ENCODE peak calls at places on chromosomes 6 and 20, in ten cellular contexts. One of them, this sample, is unnamed.

GRCh38 chr6:22954749-22955385 is 385.5 kb downstream of the HDGFL1 start:
- DNase-seq in thyroid gland: no peak
- DNase-seq in A549: peak; percentile 42
- DNase-seq in HepG2: peak; percentile 4
- DNase-seq in fibroblast of the aortic adventitia: peak; percentile 21
- DNase-seq in left ventricle myocardium inferior: no peak
- DNase-seq in ascending aorta: no peak
- DNase-seq in keratinocyte: no peak
- DNase-seq in lower lobe of right lung: no peak
- DNase-seq in fibroblast of lung: peak; percentile 22
- DNase-seq in this sample: peak; percentile 51

GRCh38 chr6:29926081-29926794 is 16.1 kb upstream of the HLA-A start:
- DNase-seq in thyroid gland: no peak
- DNase-seq in fibroblast of the aortic adventitia: peak; percentile 26
- DNase-seq in left ventricle myocardium inferior: peak; percentile 29
- DNase-seq in ascending aorta: no peak
- DNase-seq in keratinocyte: no peak
- DNase-seq in A549: no peak
- DNase-seq in fibroblast of lung: no peak
- DNase-seq in HepG2: no peak
- DNase-seq in lower lobe of right lung: no peak
- DNase-seq in this sample: peak; percentile 51

GRCh38 chr6:144939926-144940325 is 654.8 kb downstream of the UTRN start:
- DNase-seq in left ventricle myocardium inferior: no peak
- DNase-seq in lower lobe of right lung: no peak
- DNase-seq in fibroblast of lung: peak; percentile 55
- DNase-seq in A549: no peak
- DNase-seq in HepG2: no peak
- DNase-seq in thyroid gland: no peak
- DNase-seq in keratinocyte: no peak
- DNase-seq in ascending aorta: no peak
- DNase-seq in fibroblast of the aortic adventitia: no peak
- DNase-seq in this sample: peak; percentile 18

GRCh38 chr6:162636167-162636566 is 91.4 kb downstream of the PRKN start:
- DNase-seq in ascending aorta: no peak
- DNase-seq in fibroblast of the aortic adventitia: no peak
- DNase-seq in lower lobe of right lung: no peak
- DNase-seq in HepG2: no peak
- DNase-seq in keratinocyte: no peak
- DNase-seq in A549: no peak
- DNase-seq in left ventricle myocardium inferior: no peak
- DNase-seq in fibroblast of lung: no peak
- DNase-seq in thyroid gland: no peak
- DNase-seq in this sample: no peak

GRCh38 chr6:27829453-27830211 is 82.6 kb downstream of the OR2B2 start:
- DNase-seq in thyroid gland: no peak
- DNase-seq in fibroblast of lung: no peak
- DNase-seq in left ventricle myocardium inferior: no peak
- DNase-seq in HepG2: peak; percentile 32
- DNase-seq in keratinocyte: no peak
- DNase-seq in A549: no peak
- DNase-seq in ascending aorta: no peak
- DNase-seq in lower lobe of right lung: no peak
- DNase-seq in fibroblast of the aortic adventitia: no peak
- DNase-seq in this sample: no peak

GRCh38 chr6:28496099-28496779 is 19.4 kb downstream of the GPX6 start:
- DNase-seq in left ventricle myocardium inferior: no peak
- DNase-seq in fibroblast of the aortic adventitia: peak; percentile 11
- DNase-seq in A549: no peak
- DNase-seq in fibroblast of lung: no peak
- DNase-seq in thyroid gland: no peak
- DNase-seq in lower lobe of right lung: no peak
- DNase-seq in HepG2: peak; percentile 20
- DNase-seq in ascending aorta: no peak
- DNase-seq in keratinocyte: no peak
- DNase-seq in this sample: peak; percentile 41

GRCh38 chr20:41149679-41150131 is 12.4 kb downstream of the PLCG1 start:
- DNase-seq in fibroblast of lung: peak; percentile 57
- DNase-seq in A549: peak; percentile 32
- DNase-seq in ascending aorta: no peak
- DNase-seq in fibroblast of the aortic adventitia: peak; percentile 77
- DNase-seq in HepG2: peak; percentile 51
- DNase-seq in keratinocyte: no peak
- DNase-seq in left ventricle myocardium inferior: no peak
- DNase-seq in lower lobe of right lung: peak; percentile 1
- DNase-seq in thyroid gland: no peak
- DNase-seq in this sample: peak; percentile 62

GRCh38 chr6:79269877-79270276 is 35.4 kb upstream of the HMGN3 start:
- DNase-seq in ascending aorta: no peak
- DNase-seq in keratinocyte: peak; percentile 11
- DNase-seq in HepG2: no peak
- DNase-seq in left ventricle myocardium inferior: no peak
- DNase-seq in A549: peak; percentile 10
- DNase-seq in lower lobe of right lung: no peak
- DNase-seq in thyroid gland: no peak
- DNase-seq in fibroblast of lung: peak; percentile 82
- DNase-seq in fibroblast of the aortic adventitia: peak; percentile 71
- DNase-seq in this sample: peak; percentile 99

GRCh38 chr6:125269328-125269985 is 32.3 kb downstream of the HDDC2 start:
- DNase-seq in fibroblast of the aortic adventitia: no peak
- DNase-seq in HepG2: no peak
- DNase-seq in A549: no peak
- DNase-seq in fibroblast of lung: no peak
- DNase-seq in keratinocyte: no peak
- DNase-seq in lower lobe of right lung: no peak
- DNase-seq in ascending aorta: no peak
- DNase-seq in thyroid gland: no peak
- DNase-seq in left ventricle myocardium inferior: no peak
- DNase-seq in this sample: no peak

GRCh38 chr20:35215066-35215956 is 11.2 kb upstream of the MMP24 start:
- DNase-seq in left ventricle myocardium inferior: no peak
- DNase-seq in HepG2: peak; percentile 61
- DNase-seq in lower lobe of right lung: no peak
- DNase-seq in keratinocyte: no peak
- DNase-seq in ascending aorta: no peak
- DNase-seq in A549: peak; percentile 88
- DNase-seq in fibroblast of lung: peak; percentile 88
- DNase-seq in fibroblast of the aortic adventitia: peak; percentile 27
- DNase-seq in thyroid gland: no peak
- DNase-seq in this sample: peak; percentile 41

GRCh38 chr20:37245181-37245580 is 16.4 kb downstream of the GHRH start:
- DNase-seq in A549: no peak
- DNase-seq in keratinocyte: no peak
- DNase-seq in fibroblast of the aortic adventitia: no peak
- DNase-seq in ascending aorta: no peak
- DNase-seq in HepG2: no peak
- DNase-seq in thyroid gland: no peak
- DNase-seq in lower lobe of right lung: no peak
- DNase-seq in left ventricle myocardium inferior: no peak
- DNase-seq in fibroblast of lung: no peak
- DNase-seq in this sample: no peak

GRCh38 chr20:13101701-13102100 is 92.9 kb downstream of the SPTLC3 start:
- DNase-seq in fibroblast of the aortic adventitia: peak; percentile 24
- DNase-seq in A549: no peak
- DNase-seq in HepG2: no peak
- DNase-seq in keratinocyte: no peak
- DNase-seq in left ventricle myocardium inferior: no peak
- DNase-seq in thyroid gland: peak; percentile 12
- DNase-seq in fibroblast of lung: peak; percentile 65
- DNase-seq in lower lobe of right lung: no peak
- DNase-seq in ascending aorta: no peak
- DNase-seq in this sample: peak; percentile 73

GRCh38 chr6:25278557-25278913 is 639 bp upstream of the CARMIL1 start:
- DNase-seq in keratinocyte: no peak
- DNase-seq in HepG2: no peak
- DNase-seq in fibroblast of lung: peak; percentile 44
- DNase-seq in fibroblast of the aortic adventitia: no peak
- DNase-seq in ascending aorta: no peak
- DNase-seq in A549: no peak
- DNase-seq in left ventricle myocardium inferior: no peak
- DNase-seq in thyroid gland: no peak
- DNase-seq in lower lobe of right lung: no peak
- DNase-seq in this sample: no peak

GRCh38 chr20:37986873-37987601 is 46.2 kb downstream of the TTI1 start:
- DNase-seq in lower lobe of right lung: peak; percentile 85
- DNase-seq in HepG2: peak; percentile 80
- DNase-seq in fibroblast of the aortic adventitia: peak; percentile 60
- DNase-seq in ascending aorta: no peak
- DNase-seq in left ventricle myocardium inferior: peak; percentile 81
- DNase-seq in keratinocyte: no peak
- DNase-seq in fibroblast of lung: peak; percentile 46
- DNase-seq in thyroid gland: peak; percentile 98
- DNase-seq in A549: peak; percentile 18
- DNase-seq in this sample: no peak

GRCh38 chr6:5606546-5606945 is 345.2 kb downstream of the FARS2 start:
- DNase-seq in ascending aorta: no peak
- DNase-seq in thyroid gland: no peak
- DNase-seq in lower lobe of right lung: no peak
- DNase-seq in A549: no peak
- DNase-seq in HepG2: no peak
- DNase-seq in left ventricle myocardium inferior: no peak
- DNase-seq in fibroblast of lung: peak; percentile 9
- DNase-seq in fibroblast of the aortic adventitia: peak; percentile 5
- DNase-seq in keratinocyte: no peak
- DNase-seq in this sample: no peak

GRCh38 chr20:40913224-40913821 is 115.3 kb upstream of the TOP1 start:
- DNase-seq in HepG2: no peak
- DNase-seq in ascending aorta: no peak
- DNase-seq in thyroid gland: no peak
- DNase-seq in lower lobe of right lung: no peak
- DNase-seq in A549: no peak
- DNase-seq in fibroblast of the aortic adventitia: no peak
- DNase-seq in fibroblast of lung: no peak
- DNase-seq in keratinocyte: no peak
- DNase-seq in left ventricle myocardium inferior: no peak
- DNase-seq in this sample: no peak

GRCh38 chr20:18543932-18544331 is 23.3 kb upstream of the SMIM26 start:
- DNase-seq in A549: no peak
- DNase-seq in thyroid gland: peak; percentile 89
- DNase-seq in keratinocyte: no peak
- DNase-seq in HepG2: no peak
- DNase-seq in lower lobe of right lung: no peak
- DNase-seq in fibroblast of lung: no peak
- DNase-seq in left ventricle myocardium inferior: peak; percentile 20
- DNase-seq in ascending aorta: no peak
- DNase-seq in fibroblast of the aortic adventitia: no peak
- DNase-seq in this sample: no peak

GRCh38 chr6:130075879-130076278 is 57.5 kb downstream of the L3MBTL3 start:
- DNase-seq in thyroid gland: no peak
- DNase-seq in lower lobe of right lung: no peak
- DNase-seq in ascending aorta: no peak
- DNase-seq in fibroblast of lung: peak; percentile 16
- DNase-seq in left ventricle myocardium inferior: no peak
- DNase-seq in A549: no peak
- DNase-seq in HepG2: no peak
- DNase-seq in fibroblast of the aortic adventitia: peak; percentile 20
- DNase-seq in keratinocyte: no peak
- DNase-seq in this sample: peak; percentile 50

GRCh38 chr20:63745424-63745805 is 5.8 kb downstream of the SLC2A4RG start:
- DNase-seq in thyroid gland: no peak
- DNase-seq in fibroblast of lung: no peak
- DNase-seq in keratinocyte: no peak
- DNase-seq in A549: no peak
- DNase-seq in ascending aorta: no peak
- DNase-seq in fibroblast of the aortic adventitia: no peak
- DNase-seq in left ventricle myocardium inferior: no peak
- DNase-seq in lower lobe of right lung: no peak
- DNase-seq in HepG2: no peak
- DNase-seq in this sample: no peak

GRCh38 chr20:58213112-58213511 is 15.3 kb downstream of the ANKRD60 start:
- DNase-seq in fibroblast of lung: peak; percentile 22
- DNase-seq in lower lobe of right lung: no peak
- DNase-seq in ascending aorta: no peak
- DNase-seq in keratinocyte: no peak
- DNase-seq in HepG2: no peak
- DNase-seq in left ventricle myocardium inferior: no peak
- DNase-seq in A549: peak; percentile 29
- DNase-seq in thyroid gland: no peak
- DNase-seq in fibroblast of the aortic adventitia: no peak
- DNase-seq in this sample: peak; percentile 21
- TF ChIP-seq CTCF in fibroblast of lung: peak; percentile 19
- TF ChIP-seq CTCF in lower lobe of right lung: no peak
- TF ChIP-seq CTCF in ascending aorta: no peak
- TF ChIP-seq CTCF in keratinocyte: peak; percentile 35
- TF ChIP-seq CTCF in HepG2: peak; percentile 19
- TF ChIP-seq CTCF in left ventricle myocardium inferior: no peak
- TF ChIP-seq CTCF in A549: peak; percentile 36
- TF ChIP-seq CTCF in thyroid gland: no peak
- TF ChIP-seq CTCF in fibroblast of the aortic adventitia: no peak
- TF ChIP-seq CTCF in this sample: peak; percentile 29

GRCh38 chr20:22407237-22408193 is 176.9 kb downstream of the FOXA2 start:
- DNase-seq in thyroid gland: no peak
- DNase-seq in keratinocyte: no peak
- DNase-seq in left ventricle myocardium inferior: no peak
- DNase-seq in HepG2: no peak
- DNase-seq in ascending aorta: no peak
- DNase-seq in fibroblast of lung: no peak
- DNase-seq in lower lobe of right lung: no peak
- DNase-seq in A549: peak; percentile 89
- DNase-seq in fibroblast of the aortic adventitia: no peak
- DNase-seq in this sample: no peak
- H3K4me3 ChIP-seq in thyroid gland: no peak overlapping the region
- H3K4me3 ChIP-seq in keratinocyte: no peak overlapping the region
- H3K4me3 ChIP-seq in left ventricle myocardium inferior: no peak overlapping the region
- H3K4me3 ChIP-seq in HepG2: no peak overlapping the region
- H3K4me3 ChIP-seq in ascending aorta: no peak overlapping the region
- H3K4me3 ChIP-seq in fibroblast of lung: no peak overlapping the region
- H3K4me3 ChIP-seq in lower lobe of right lung: no peak overlapping the region
- H3K4me3 ChIP-seq in A549: no peak overlapping the region
- H3K4me3 ChIP-seq in fibroblast of the aortic adventitia: no peak overlapping the region
- H3K4me3 ChIP-seq in this sample: no peak overlapping the region

GRCh38 chr20:46324960-46325703 is 16.8 kb upstream of the CDH22 start:
- DNase-seq in HepG2: peak; percentile 69
- DNase-seq in fibroblast of the aortic adventitia: peak; percentile 29
- DNase-seq in A549: peak; percentile 56
- DNase-seq in keratinocyte: no peak
- DNase-seq in thyroid gland: peak; percentile 33
- DNase-seq in lower lobe of right lung: no peak
- DNase-seq in left ventricle myocardium inferior: no peak
- DNase-seq in fibroblast of lung: no peak
- DNase-seq in ascending aorta: no peak
- DNase-seq in this sample: peak; percentile 58
- TF ChIP-seq CTCF in HepG2: peak; percentile 68
- TF ChIP-seq CTCF in fibroblast of the aortic adventitia: peak; percentile 44
- TF ChIP-seq CTCF in A549: peak; percentile 43
- TF ChIP-seq CTCF in keratinocyte: peak; percentile 55
- TF ChIP-seq CTCF in thyroid gland: no peak
- TF ChIP-seq CTCF in lower lobe of right lung: no peak
- TF ChIP-seq CTCF in left ventricle myocardium inferior: peak; percentile 48
- TF ChIP-seq CTCF in fibroblast of lung: peak; percentile 51
- TF ChIP-seq CTCF in ascending aorta: no peak
- TF ChIP-seq CTCF in this sample: peak; percentile 62

GRCh38 chr6:167839343-167839742 is 12.6 kb downstream of the AFDN start:
- DNase-seq in left ventricle myocardium inferior: no peak
- DNase-seq in thyroid gland: no peak
- DNase-seq in fibroblast of lung: no peak
- DNase-seq in keratinocyte: no peak
- DNase-seq in lower lobe of right lung: no peak
- DNase-seq in fibroblast of the aortic adventitia: no peak
- DNase-seq in HepG2: no peak
- DNase-seq in A549: no peak
- DNase-seq in ascending aorta: no peak
- DNase-seq in this sample: peak; percentile 43
- H3K4me3 ChIP-seq in left ventricle myocardium inferior: no peak overlapping the region
- H3K4me3 ChIP-seq in thyroid gland: no peak overlapping the region
- H3K4me3 ChIP-seq in fibroblast of lung: no peak overlapping the region
- H3K4me3 ChIP-seq in keratinocyte: no peak overlapping the region
- H3K4me3 ChIP-seq in lower lobe of right lung: no peak overlapping the region
- H3K4me3 ChIP-seq in fibroblast of the aortic adventitia: no peak overlapping the region
- H3K4me3 ChIP-seq in HepG2: no peak overlapping the region
- H3K4me3 ChIP-seq in A549: no peak overlapping the region
- H3K4me3 ChIP-seq in ascending aorta: no peak overlapping the region
- H3K4me3 ChIP-seq in this sample: no peak overlapping the region

GRCh38 chr6:89242574-89243330 is 25.6 kb upstream of the GABRR1 start:
- DNase-seq in HepG2: peak; percentile 44
- DNase-seq in fibroblast of the aortic adventitia: peak; percentile 79
- DNase-seq in lower lobe of right lung: no peak
- DNase-seq in thyroid gland: no peak
- DNase-seq in fibroblast of lung: peak; percentile 36
- DNase-seq in ascending aorta: no peak
- DNase-seq in A549: peak; percentile 59
- DNase-seq in left ventricle myocardium inferior: no peak
- DNase-seq in keratinocyte: no peak
- DNase-seq in this sample: peak; percentile 81
- TF ChIP-seq CTCF in HepG2: peak; percentile 77
- TF ChIP-seq CTCF in fibroblast of the aortic adventitia: peak; percentile 65
- TF ChIP-seq CTCF in lower lobe of right lung: peak; percentile 47
- TF ChIP-seq CTCF in thyroid gland: peak; percentile 15
- TF ChIP-seq CTCF in fibroblast of lung: peak; percentile 62
- TF ChIP-seq CTCF in ascending aorta: peak; percentile 47
- TF ChIP-seq CTCF in A549: peak; percentile 56
- TF ChIP-seq CTCF in left ventricle myocardium inferior: peak; percentile 63
- TF ChIP-seq CTCF in keratinocyte: peak; percentile 28
- TF ChIP-seq CTCF in this sample: peak; percentile 72

This sample was measured in choroid plexus epithelial cell.